ENCODE peak calls at places on chromosome 4, in eight cellular contexts. U, W, Z, T, E, C, D and Y are unnamed samples.

GRCh38 chr4:22712105-22712504 is 19.4 kb downstream of the GBA3 start:
- DNase-seq in U (no peak), W (no peak), Z (no peak), T (no peak), E (no peak), C (no peak), D (no peak), Y (no peak)

GRCh38 chr4:152118108-152118507 is 357.3 kb upstream of the GATB start:
- DNase-seq in U (no peak), W (no peak), Z (no peak), T (no peak), E (no peak), C (no peak), D (no peak), Y (no peak)

GRCh38 chr4:87461281-87461700 is 38.9 kb downstream of the NUDT9 start:
- DNase-seq in U (peak; percentile 9), W (no peak), Z (no peak), T (no peak), E (peak; percentile 49), C (no peak), D (no peak), Y (no peak)

GRCh38 chr4:20493761-20494353 is 206.4 kb upstream of the PACRGL start:
- DNase-seq in U (peak; percentile 14), W (no peak), Z (no peak), T (no peak), E (peak; percentile 7), C (no peak), D (no peak), Y (no peak)

GRCh38 chr4:54318904-54319303 is 89.8 kb downstream of the PDGFRA start:
- DNase-seq in U (peak; percentile 14), W (no peak), Z (no peak), T (no peak), E (peak; percentile 53), C (peak; percentile 24), D (peak; percentile 53), Y (no peak)

GRCh38 chr4:39126256-39127095 is 55.9 kb upstream of the WDR19 start:
- DNase-seq in U (no peak), W (no peak), Z (no peak), T (no peak), E (no peak), C (no peak), D (no peak), Y (no peak)

GRCh38 chr4:105389167-105389566 is 84.7 kb downstream of the PPA2 start:
- DNase-seq in U (no peak), W (no peak), Z (no peak), T (no peak), E (peak; percentile 15), C (peak; percentile 18), D (no peak), Y (no peak)

GRCh38 chr4:70704333-70705145 is 16.2 kb downstream of the UTP3 start:
- DNase-seq in U (peak; percentile 33), W (peak; percentile 90), Z (peak; percentile 50), T (peak; percentile 87), E (peak; percentile 83), C (no peak), D (peak; percentile 89), Y (peak; percentile 74)

GRCh38 chr4:101761405-101761804 is 29.1 kb upstream of the BANK1 start:
- DNase-seq in U (no peak), W (no peak), Z (no peak), T (no peak), E (no peak), C (no peak), D (no peak), Y (no peak)

GRCh38 chr4:41454393-41454792 is 83.6 kb upstream of the LIMCH1 start:
- DNase-seq in U (no peak), W (no peak), Z (no peak), T (no peak), E (no peak), C (no peak), D (no peak), Y (no peak)

GRCh38 chr4:128517739-128518510 is 230.3 kb upstream of the PGRMC2 start:
- DNase-seq in U (peak; percentile 90), W (no peak), Z (no peak), T (peak; percentile 53), E (peak; percentile 98), C (peak; percentile 89), D (peak; percentile 70), Y (peak; percentile 78)

GRCh38 chr4:140252144-140252741 is 98.3 kb upstream of the MAML3 start:
- DNase-seq in U (no peak), W (no peak), Z (no peak), T (peak; percentile 52), E (no peak), C (no peak), D (peak; percentile 33), Y (no peak)

GRCh38 chr4:53963336-53963735 is 101.1 kb downstream of the CHIC2 start:
- DNase-seq in U (no peak), W (no peak), Z (no peak), T (no peak), E (no peak), C (no peak), D (no peak), Y (no peak)

GRCh38 chr4:1871471-1872021 is 353 bp downstream of the NSD2 start:
- DNase-seq in U (no peak), W (peak; percentile 87), Z (no peak), T (peak; percentile 66), E (no peak), C (no peak), D (peak; percentile 78), Y (no peak)

GRCh38 chr4:83618431-83618830 is 82.5 kb downstream of the GPAT3 start:
- DNase-seq in U (peak; percentile 60), W (no peak), Z (no peak), T (peak; percentile 56), E (peak; percentile 58), C (no peak), D (no peak), Y (no peak)

GRCh38 chr4:71783972-71784371 is at the start of gene GC:
- DNase-seq in U (no peak), W (no peak), Z (no peak), T (no peak), E (no peak), C (no peak), D (no peak), Y (no peak)
- TF ChIP-seq CTCF in U (no peak), W (no peak), Z (no peak), T (no peak), E (no peak), C (no peak), D (no peak), Y (no peak)

GRCh38 chr4:44927361-44928061 is 201.2 kb upstream of the GNPDA2 start:
- DNase-seq in U (no peak), W (no peak), Z (no peak), T (no peak), E (peak; percentile 31), C (no peak), D (peak; percentile 10), Y (no peak)
- TF ChIP-seq CTCF in U (peak; percentile 23), W (no peak), Z (no peak), T (peak; percentile 50), E (peak; percentile 43), C (no peak), D (no peak), Y (no peak)

GRCh38 chr4:8110071-8110986 is 48.3 kb downstream of the ABLIM2 start:
- DNase-seq in U (no peak), W (peak; percentile 63), Z (no peak), T (peak; percentile 75), E (peak; percentile 4), C (no peak), D (no peak), Y (no peak)
- TF ChIP-seq CTCF in U (peak; percentile 36), W (no peak), Z (no peak), T (no peak), E (peak; percentile 3), C (peak; percentile 13), D (peak; percentile 20), Y (no peak)

DNA sequence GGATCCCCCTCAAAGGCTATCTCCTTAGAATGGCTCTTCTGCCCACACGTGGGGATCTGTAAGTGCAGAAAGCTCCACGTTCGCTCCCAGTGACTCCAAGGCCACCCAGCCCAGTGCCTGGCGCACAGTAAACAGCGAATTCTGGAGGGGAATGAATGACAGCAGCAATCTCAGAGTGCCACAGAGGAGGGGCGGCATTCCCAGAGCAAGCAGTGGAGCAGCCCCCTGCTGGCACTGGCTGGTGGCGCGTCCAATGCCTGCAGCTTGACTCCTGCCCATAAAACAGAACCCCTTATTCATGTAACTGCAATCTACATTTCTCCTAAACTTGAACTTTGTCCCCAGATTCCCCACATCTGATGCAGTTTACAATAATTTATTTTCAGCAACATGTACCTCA is 6.9 kb upstream of the HELT start:
- DNase-seq in U (no peak), W (no peak), Z (no peak), T (no peak), E (no peak), C (no peak), D (no peak), Y (no peak)
- TF ChIP-seq CTCF in U (peak; percentile 81), W (no peak), Z (peak; percentile 27), T (no peak), E (peak; percentile 57), C (peak; percentile 32), D (peak; percentile 18), Y (no peak)